ENCODE peak calls at places on chromosomes 16 and 17, in six cellular contexts. H is upper lobe of right lung; B is erythroblast; Y is stimulated activated CD8-positive, alpha-beta memory T cell treated with anti-CD3 and anti-CD28 coated beads, Interleukin-7, amount 100 ng/mL, for 1 hour; P is BJ; C is GM12865. D is an unnamed sample.

GRCh38 chr17:74324521-74324920 is 1.5 kb upstream of the KIF19 start:
- DNase-seq in P (no peak), B (no peak), H (no peak), Y (no peak), C (no peak), D (no peak)

GRCh38 chr17:31627960-31628359 is 231.1 kb downstream of the COPRS start:
- DNase-seq in P (peak; percentile 56), B (no peak), C (no peak), Y (no peak), H (no peak), D (no peak)

GRCh38 chr16:6146874-6147425 is 1049.4 kb upstream of the EEF2KMT start:
- DNase-seq in P (no peak), B (no peak), C (no peak), H (no peak), Y (no peak), D (no peak)

GRCh38 chr16:12573730-12574383 is 229.8 kb downstream of the CPPED1 start:
- DNase-seq in C (peak; percentile 37), B (peak; percentile 82), P (no peak), Y (peak; percentile 20), H (no peak), D (peak; percentile 21)

GRCh38 chr17:50298018-50298417 is 23.8 kb downstream of the TMEM92 start:
- DNase-seq in Y (no peak), B (no peak), C (no peak), P (no peak), H (no peak), D (no peak)

GRCh38 chr16:75860654-75861053 is 134.4 kb upstream of the CPHXL start:
- DNase-seq in B (no peak), C (no peak), H (no peak), P (no peak), Y (no peak), D (no peak)

GRCh38 chr16:24123275-24123674 is 132.9 kb upstream of the CACNG3 start:
- DNase-seq in B (no peak), P (no peak), C (no peak), H (no peak), Y (no peak), D (no peak)

GRCh38 chr17:81685108-81685507 is 1.3 kb downstream of the HGS start:
- DNase-seq in H (no peak), P (no peak), B (peak; percentile 43), C (no peak), Y (no peak), D (no peak)

GRCh38 chr17:49204521-49204920 is 5.9 kb downstream of the GNGT2 start:
- DNase-seq in P (no peak), H (no peak), C (no peak), B (no peak), Y (no peak), D (no peak)

GRCh38 chr16:30041841-30042240 is 10.8 kb upstream of the TLCD3B start:
- DNase-seq in H (no peak), C (no peak), B (peak; percentile 46), Y (no peak), P (no peak), D (no peak)

GRCh38 chr17:44376124-44376523 is 12.5 kb upstream of the FAM171A2 start:
- DNase-seq in P (no peak), B (peak; percentile 55), Y (no peak), C (no peak), H (no peak), D (no peak)

GRCh38 chr16:70590722-70591438 is 55.5 kb upstream of the IL34 start:
- DNase-seq in C (no peak), B (no peak), Y (no peak), P (no peak), H (no peak), D (no peak)

GRCh38 chr17:80705988-80706387 is 161.3 kb downstream of the RPTOR start:
- DNase-seq in B (no peak), C (no peak), H (no peak), Y (no peak), P (no peak), D (no peak)

GRCh38 chr17:81524063-81524864 is 3.9 kb upstream of the FSCN2 start:
- DNase-seq in P (no peak), B (no peak), Y (no peak), H (no peak), C (no peak), D (no peak)

GRCh38 chr16:54286330-54287017 is at the start of gene IRX3:
- DNase-seq in H (peak; percentile 94), Y (no peak), P (peak; percentile 51), C (no peak), B (no peak), D (no peak)

GRCh38 chr16:50245417-50246298 is 20.7 kb upstream of the ADCY7 start:
- DNase-seq in Y (no peak), B (peak; percentile 94), P (no peak), H (peak; percentile 88), C (peak; percentile 61), D (no peak)

GRCh38 chr16:17270683-17271109 is 200.1 kb downstream of the XYLT1 start:
- DNase-seq in C (no peak), P (no peak), Y (no peak), H (no peak), B (no peak), D (no peak)

GRCh38 chr17:73191443-73192218 is 1.2 kb upstream of the COG1 start:
- DNase-seq in P (no peak), C (peak; percentile 86), B (peak; percentile 87), Y (peak; percentile 34), H (peak; percentile 72), D (peak; percentile 63)

GRCh38 chr17:42017866-42018200 is 594 bp upstream of the DNAJC7 start:
- DNase-seq in P (no peak), H (no peak), Y (no peak), C (no peak), B (peak; percentile 84), D (no peak)

GRCh38 chr17:64781013-64781392 is 118.9 kb upstream of the SMURF2 start:
- DNase-seq in H (peak; percentile 79), C (no peak), Y (no peak), B (no peak), P (no peak), D (no peak)

GRCh38 chr17:39618956-39619785 is 7.6 kb upstream of the PPP1R1B start:
- DNase-seq in C (no peak), H (no peak), P (no peak), Y (no peak), B (no peak), D (no peak)

GRCh38 chr17:32873114-32873513 is 3.8 kb downstream of the MYO1D start:
- DNase-seq in Y (no peak), H (no peak), B (no peak), P (no peak), C (no peak), D (no peak)

GRCh38 chr16:13098536-13098935 is 197.1 kb downstream of the SHISA9 start:
- DNase-seq in B (no peak), Y (no peak), H (no peak), P (no peak), C (no peak), D (no peak)

GRCh38 chr17:18323007-18323406 is 7.9 kb downstream of the SMCR8 start:
- DNase-seq in P (no peak), C (no peak), Y (no peak), B (peak; percentile 14), H (no peak), D (no peak)

GRCh38 chr17:81999975-82000802 is 22.5 kb downstream of the CENPX start:
- DNase-seq in B (no peak), P (no peak), H (no peak), Y (no peak), C (no peak), D (no peak)

GRCh38 chr16:87006789-87007745 is 310.1 kb downstream of the C16orf95 start:
- DNase-seq in H (no peak), C (no peak), P (no peak), B (no peak), Y (no peak), D (no peak)

D was measured in effector memory CD8-positive, alpha-beta T cell.